ENCODE peak calls at places on chromosomes 4 and X, in five cellular contexts. T is HTR-8/SVneo; Q is activated CD4-positive, alpha-beta T cell treated with anti-CD3 and anti-CD28 coated beads for 48 hours; G is substantia nigra; F is H7. H is an unnamed sample.
A peak's percentile ranks its signal among the peaks of the same experiment; 100 is the strongest.

GRCh38 chr4:131258361-131258760 is 1890.7 kb upstream of the PCDH10 start:
- DNase-seq in T (no peak), F (peak; percentile 1), Q (no peak), G (no peak), H (no peak)

GRCh38 chr4:48944659-48945290 is 38.2 kb upstream of the OCIAD2 start:
- DNase-seq in G (no peak), T (no peak), Q (peak; percentile 76), F (no peak), H (no peak)

GRCh38 chrX:10166731-10167149 is 10.0 kb downstream of the CLCN4 start:
- DNase-seq in F (no peak), T (no peak), G (peak; percentile 24), Q (peak; percentile 32), H (no peak)

GRCh38 chr4:26558166-26558895 is 25.6 kb upstream of the TBC1D19 start:
- DNase-seq in T (no peak), Q (no peak), F (no peak), G (no peak), H (no peak)

GRCh38 chrX:74521961-74522833 is 92.2 kb downstream of the RLIM start:
- DNase-seq in T (peak; percentile 29), F (no peak), Q (no peak), G (no peak), H (no peak)

GRCh38 chr4:105461221-105462041 is 12.4 kb downstream of the PPA2 start:
- DNase-seq in F (no peak), G (no peak), Q (no peak), T (no peak), H (no peak)

GRCh38 chr4:68390205-68390604 is 40.3 kb upstream of the YTHDC1 start:
- DNase-seq in F (no peak), Q (no peak), T (no peak), G (no peak), H (no peak)

GRCh38 chrX:14420876-14421275 is 108.5 kb upstream of the GLRA2 start:
- DNase-seq in G (no peak), T (no peak), Q (no peak), F (no peak), H (no peak)

GRCh38 chr4:150717952-150718351 is 136.0 kb downstream of the MAB21L2 start:
- DNase-seq in Q (no peak), G (no peak), F (no peak), T (no peak), H (no peak)

H was measured in HT1080.